ENCODE peak calls at places on chromosomes 16 and 17, in seven cellular contexts. L is adipocyte, N is activated T-helper 1 cell treated with Interleukin-2 at 50 U/mL for 16 hours, Y is skeletal muscle cell, X is T-helper 17 cell, I is hippocampal formation, Q is head of caudate nucleus. D is an unnamed sample.

GRCh38 chr16:49354101-49354500 is 19.5 kb upstream of the C16orf78 start:
- DNase-seq in N (no peak), I (no peak), L (no peak), Q (no peak), Y (no peak), X (no peak), D (no peak)

GRCh38 chr16:12904041-12904671 is 2.8 kb downstream of the SHISA9 start:
- DNase-seq in N (no peak), L (no peak), I (no peak), Y (no peak), Q (peak), X (no peak), D (no peak)

GRCh38 chr17:21296097-21297025 is 11.8 kb downstream of the MAP2K3 start:
- DNase-seq in N (no peak), L (no peak), Y (no peak), Q (no peak), I (no peak), X (no peak), D (no peak)

GRCh38 chr17:62648247-62648953 is 20.9 kb downstream of the MRC2 start:
- DNase-seq in I (no peak), N (no peak), Y (no peak), X (no peak), L (peak), Q (no peak), D (no peak)

GRCh38 chr17:46197526-46197925 is 4.3 kb upstream of the KANSL1 start:
- DNase-seq in L (no peak), Y (no peak), Q (no peak), I (no peak), X (no peak), N (no peak), D (no peak)

GRCh38 chr17:67833946-67834631 is 8.8 kb downstream of the BPTF start:
- DNase-seq in X (no peak), I (no peak), L (no peak), N (no peak), Q (no peak), Y (no peak), D (no peak)

GRCh38 chr17:9230346-9230745 is 209.0 kb downstream of the NTN1 start:
- DNase-seq in Y (no peak), I (no peak), N (no peak), X (no peak), Q (no peak), L (peak), D (peak)

GRCh38 chr16:74829637-74830036 is 55.0 kb upstream of the FA2H start:
- DNase-seq in Q (no peak), X (no peak), Y (no peak), L (no peak), I (no peak), N (no peak), D (no peak)

GRCh38 chr16:75304521-75305363 is 53.3 kb upstream of the BCAR1 start:
- DNase-seq in L (peak), N (no peak), Y (peak), Q (peak), X (no peak), I (peak), D (peak)

GRCh38 chr16:84751947-84752346 is 52.1 kb downstream of the USP10 start:
- DNase-seq in I (no peak), L (peak), X (no peak), Y (no peak), Q (no peak), N (no peak), D (peak)

GRCh38 chr17:7549401-7550055 is 670 bp downstream of the TNFSF12 start:
- DNase-seq in L (no peak), X (peak), I (peak), Y (no peak), Q (peak), N (peak), D (no peak)

GRCh38 chr17:50127661-50128361 is 2.1 kb downstream of the SAMD14 start:
- DNase-seq in L (no peak), Q (no peak), X (no peak), Y (no peak), I (no peak), N (no peak), D (no peak)

GRCh38 chr17:82775033-82775823 is 23.4 kb downstream of the TBCD start:
- DNase-seq in L (peak), X (no peak), N (no peak), I (peak), Q (peak), Y (no peak), D (peak)

GRCh38 chr17:2705263-2705662 is 6.3 kb downstream of the CLUH start:
- DNase-seq in N (no peak), I (no peak), L (no peak), Q (no peak), Y (peak), X (no peak), D (peak)